ENCODE peak calls at places on chromosomes 4 and X, in four cellular contexts. L is GM12878, Z is K562, D is HL-60. X is an unnamed sample.

GRCh38 chr4:2009651-2010233 is 968 bp upstream of the NELFA start:
- DNase-seq in Z (peak), L (no peak), D (peak), X (no peak)

GRCh38 chr4:73593631-73594241 is 26.5 kb downstream of the RASSF6 start:
- DNase-seq in Z (peak), L (no peak), D (no peak), X (no peak)

GRCh38 chr4:176534566-176534965 is 214.8 kb downstream of the SPCS3 start:
- DNase-seq in D (no peak), Z (no peak), L (no peak), X (no peak)

GRCh38 chrX:77936299-77936698 is 25.8 kb downstream of the ATP7A start:
- DNase-seq in Z (no peak), L (no peak), D (no peak), X (no peak)

GRCh38 chr4:74873545-74874295 is 59.2 kb upstream of the PARM1 start:
- DNase-seq in Z (no peak), D (no peak), L (peak), X (peak)

GRCh38 chr4:41079871-41080565 is 134.3 kb downstream of the APBB2 start:
- DNase-seq in Z (no peak), L (no peak), D (no peak), X (no peak)

GRCh38 chr4:83728191-83728590 is 192.3 kb downstream of the GPAT3 start:
- DNase-seq in Z (no peak), L (no peak), D (no peak), X (no peak)

GRCh38 chrX:121160987-121161386 is 113.6 kb downstream of the GLUD2 start:
- DNase-seq in Z (peak), D (no peak), L (peak), X (no peak)

GRCh38 chr4:1727117-1728031 is 6.1 kb downstream of the TACC3 start:
- DNase-seq in D (peak), L (no peak), Z (no peak), X (no peak)

GRCh38 chr4:55157559-55158277 is 32.3 kb upstream of the KDR start:
- DNase-seq in Z (no peak), L (no peak), D (no peak), X (no peak)

GRCh38 chrX:118025193-118025592 is 91.4 kb downstream of the KLHL13 start:
- DNase-seq in D (no peak), Z (no peak), L (no peak), X (no peak)

GRCh38 chr4:145218251-145218650 is 37.9 kb upstream of the OTUD4 start:
- DNase-seq in Z (no peak), D (no peak), L (peak), X (peak)

GRCh38 chr4:159071178-159071968 is 31.5 kb upstream of the RAPGEF2 start:
- DNase-seq in D (no peak), L (no peak), Z (no peak), X (no peak)

GRCh38 chr4:26859762-26860156 is 882 bp upstream of the STIM2 start:
- DNase-seq in L (no peak), D (no peak), Z (peak), X (no peak)

GRCh38 chr4:124945422-124945821 is 232.9 kb upstream of the ANKRD50 start:
- DNase-seq in L (no peak), Z (no peak), D (no peak), X (no peak)

GRCh38 chrX:47936940-47937317 is 66.9 kb downstream of the ZNF182 start:
- DNase-seq in D (no peak), Z (no peak), L (no peak), X (no peak)

GRCh38 chr4:176343286-176343685 is 23.5 kb downstream of the SPCS3 start:
- DNase-seq in Z (no peak), L (no peak), D (no peak), X (no peak)

GRCh38 chrX:118164138-118164537 is 47.5 kb upstream of the KLHL13 start:
- DNase-seq in Z (no peak), D (no peak), L (no peak), X (no peak)

GRCh38 chr4:115353370-115353769 is 239.9 kb upstream of the NDST4 start:
- DNase-seq in Z (no peak), D (no peak), L (no peak), X (no peak)

GRCh38 chr4:36915717-36916116 is 328.8 kb upstream of the NWD2 start:
- DNase-seq in L (no peak), D (no peak), Z (no peak), X (no peak)

GRCh38 chrX:104334971-104335370 is 80.2 kb upstream of the ESX1 start:
- DNase-seq in L (no peak), D (no peak), Z (no peak), X (no peak)

GRCh38 chrX:106933538-106933961 is 13.3 kb downstream of the CLDN2 start:
- DNase-seq in D (no peak), Z (no peak), L (no peak), X (no peak)

GRCh38 chr4:153792007-153792892 is 3.4 kb upstream of the SFRP2 start:
- DNase-seq in Z (peak), D (peak), L (no peak), X (no peak)

GRCh38 chrX:15358533-15358932 is 23.2 kb upstream of the PIGA start:
- DNase-seq in D (no peak), Z (no peak), L (no peak), X (no peak)

GRCh38 chrX:15359701-15360100 is 24.4 kb upstream of the PIGA start:
- DNase-seq in Z (no peak), L (no peak), D (no peak), X (no peak)

GRCh38 chrX:15350329-15350996 is 15.1 kb upstream of the PIGA start:
- DNase-seq in Z (no peak), D (no peak), L (no peak), X (no peak)

DNA sequence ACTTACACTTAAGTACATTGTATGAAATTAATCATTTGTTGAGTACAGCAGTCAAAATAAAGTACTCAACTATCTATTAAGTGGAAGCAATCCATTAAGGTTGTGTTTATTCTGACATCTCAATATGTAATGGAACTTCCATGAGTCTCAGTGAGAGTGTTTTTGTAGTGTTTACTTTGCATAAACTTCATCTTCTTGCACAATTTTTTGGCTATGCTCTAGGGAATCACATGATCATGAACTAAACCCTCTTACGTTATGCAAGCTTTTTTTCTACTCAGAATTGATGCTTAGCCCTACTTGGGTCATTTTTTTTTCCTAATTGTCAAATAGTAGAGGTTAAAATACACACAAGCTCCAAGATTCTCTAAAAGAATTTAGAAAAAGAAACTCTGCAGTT is 21.1 kb upstream of the PIGA start:
- DNase-seq in D (no peak), Z (no peak), L (no peak), X (no peak)
- TF ChIP-seq POLR2AphosphoS5 in D (no peak), Z (no peak), L (no peak), X (no peak)

GRCh38 chr4:4426511-4427477 is 39.9 kb downstream of the NSG1 start:
- DNase-seq in L (no peak), D (no peak), Z (no peak), X (no peak)
- TF ChIP-seq SPI1 in L (no peak), D (no peak), Z (no peak), X (no peak)

DNA sequence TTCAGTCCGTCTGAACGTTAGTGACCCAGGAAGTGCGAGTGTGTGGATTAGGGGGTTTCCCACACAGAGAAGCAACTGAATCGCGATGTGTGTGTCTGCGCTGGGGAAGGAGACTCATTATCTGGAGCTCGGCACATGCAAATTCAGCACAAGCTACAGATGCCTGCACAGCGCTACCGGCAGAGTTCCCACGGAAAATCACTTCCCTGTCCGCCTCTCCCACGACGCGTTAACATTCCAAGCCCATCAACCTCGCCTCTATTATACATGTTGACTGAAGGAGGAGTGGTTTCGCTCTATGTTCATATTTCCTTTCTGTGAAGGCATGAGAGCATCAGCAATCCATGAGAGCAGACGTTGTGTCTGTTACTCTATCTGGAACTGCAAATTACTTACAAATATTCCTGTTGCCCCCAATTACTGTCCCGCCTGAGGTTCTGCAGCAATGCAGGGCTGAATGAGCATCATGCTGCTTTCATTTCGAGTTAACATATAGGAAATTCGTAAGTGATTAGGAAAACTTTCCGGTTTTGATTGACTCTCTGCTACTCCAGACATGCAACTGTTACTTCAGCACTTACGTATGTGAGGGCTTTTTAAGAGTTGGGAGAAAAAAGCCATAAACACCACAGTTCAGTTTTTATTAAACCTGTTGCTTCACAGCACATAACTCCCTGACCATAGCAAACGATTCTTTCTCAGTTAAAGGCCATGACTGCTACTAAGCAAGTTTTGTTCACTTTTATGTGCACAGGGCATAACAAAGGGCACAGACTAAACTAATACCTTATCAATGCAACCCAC is 15.0 kb upstream of the MTNR1A start:
- DNase-seq in L (no peak), D (no peak), Z (no peak), X (no peak)
- TF ChIP-seq POLR2AphosphoS5 in L (no peak), D (no peak), Z (no peak), X (no peak)

GRCh38 chr4:66577922-66578321 is 907.6 kb upstream of the EPHA5 start:
- DNase-seq in D (no peak), Z (no peak), L (no peak), X (no peak)

GRCh38 chr4:66574145-66574978 is 904.1 kb upstream of the EPHA5 start:
- DNase-seq in Z (no peak), L (no peak), D (no peak), X (no peak)

GRCh38 chr4:66572949-66573348 is 902.7 kb upstream of the EPHA5 start:
- DNase-seq in L (no peak), Z (no peak), D (no peak), X (no peak)

GRCh38 chr4:66571145-66571544 is 900.9 kb upstream of the EPHA5 start:
- DNase-seq in Z (no peak), L (no peak), D (no peak), X (no peak)

GRCh38 chr4:66575024-66575696 is 904.9 kb upstream of the EPHA5 start:
- DNase-seq in L (no peak), D (no peak), Z (no peak), X (no peak)
- TF ChIP-seq SPI1 in L (no peak), D (no peak), Z (no peak), X (no peak)

GRCh38 chr4:82423245-82424054 is 6.8 kb downstream of the HNRNPDL start:
- DNase-seq in L (no peak), D (no peak), Z (no peak), X (no peak)

GRCh38 chr4:82419451-82419850 is 10.8 kb downstream of the HNRNPDL start:
- DNase-seq in Z (no peak), L (no peak), D (no peak), X (no peak)

GRCh38 chr4:82422616-82423015 is 7.6 kb downstream of the HNRNPDL start:
- DNase-seq in Z (no peak), L (no peak), D (no peak), X (no peak)

GRCh38 chr4:82425478-82425877 is 4.8 kb downstream of the HNRNPDL start:
- DNase-seq in L (no peak), D (no peak), Z (no peak), X (no peak)

DNA sequence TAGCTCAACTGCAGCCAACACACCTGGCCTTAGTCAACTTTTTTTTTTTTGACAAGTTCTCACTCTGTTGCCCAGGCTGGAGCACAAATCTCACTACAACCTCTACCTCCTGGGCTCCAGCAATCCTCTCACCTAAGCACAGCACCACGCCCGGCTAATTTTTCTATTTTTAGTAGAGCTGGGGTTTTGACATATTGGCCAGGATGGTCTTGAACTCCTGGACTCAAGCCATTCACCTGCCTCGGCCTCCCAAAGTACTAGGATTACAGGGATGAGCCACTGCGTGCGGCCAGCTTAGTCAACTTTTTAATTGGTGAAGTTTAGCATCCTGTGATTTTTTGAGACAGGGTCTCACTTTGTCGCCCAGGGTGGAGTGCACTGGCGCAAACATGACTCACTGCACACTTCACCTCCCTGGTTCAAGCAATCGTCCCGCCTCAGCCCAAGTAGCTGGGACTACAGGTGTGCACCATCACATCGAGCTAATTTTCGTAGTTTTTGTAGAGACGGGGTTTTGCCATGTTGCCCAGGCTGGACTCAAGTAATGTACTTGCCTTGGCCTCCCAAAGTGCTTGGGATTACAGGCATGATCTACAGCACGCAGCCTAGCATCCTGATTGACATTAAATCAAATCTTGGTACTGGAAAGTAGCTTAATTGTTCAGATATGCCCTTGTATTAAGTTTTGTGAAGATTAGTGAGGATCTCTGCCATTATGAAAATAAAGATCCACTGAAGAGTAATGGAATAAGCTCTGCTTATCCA is 8.3 kb downstream of the HNRNPDL start:
- DNase-seq in D (no peak), L (no peak), Z (no peak), X (no peak)
- TF ChIP-seq POLR2AphosphoS5 in D (peak), L (peak), Z (peak), X (peak)

DNA sequence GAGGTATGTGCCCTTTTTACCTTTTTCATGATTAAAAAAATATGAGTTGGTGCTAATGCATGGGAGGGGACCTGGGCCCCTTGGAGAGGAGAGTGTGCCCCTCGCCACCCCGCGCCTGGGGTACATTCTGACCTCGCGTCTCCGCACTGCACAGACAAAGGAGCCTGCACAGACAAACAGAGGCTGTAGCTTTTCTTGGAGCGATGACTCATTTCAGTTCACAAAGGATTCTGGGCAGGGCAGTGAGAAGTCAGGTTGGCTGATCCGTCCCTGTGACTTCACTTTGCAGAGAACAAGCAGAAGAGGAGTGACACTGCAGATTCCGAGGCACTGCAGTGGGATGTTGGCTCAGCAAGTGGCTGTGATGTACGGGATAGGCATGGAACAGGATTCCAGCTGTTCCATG is 82.9 kb downstream of the STOX2 start:
- DNase-seq in D (peak), L (no peak), Z (peak), X (no peak)
- TF ChIP-seq SPI1 in D (no peak), L (no peak), Z (no peak), X (no peak)

DNA sequence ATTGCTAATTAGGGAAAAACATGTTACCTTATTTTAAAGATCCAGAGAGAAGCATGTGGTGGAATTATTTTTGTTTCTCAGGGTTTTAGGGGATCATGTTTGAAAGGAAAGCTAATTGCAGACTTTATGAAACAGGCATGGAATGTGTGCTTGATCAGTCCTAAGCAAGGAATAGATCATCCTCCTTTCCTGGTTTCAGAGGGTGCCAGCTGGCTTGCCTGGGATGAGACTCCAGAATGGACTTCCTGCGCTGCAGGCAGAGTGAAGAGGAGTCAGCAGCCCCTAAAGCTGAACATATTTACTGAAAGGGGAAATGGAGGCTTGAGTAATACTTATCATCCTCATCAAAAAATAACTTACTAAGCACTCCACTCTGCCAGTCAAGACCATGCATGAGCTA is 13.3 kb downstream of the FGF5 start:
- DNase-seq in D (no peak), Z (no peak), L (no peak), X (no peak)
- TF ChIP-seq POLR2AphosphoS5 in D (no peak), Z (no peak), L (no peak), X (no peak)

DNA sequence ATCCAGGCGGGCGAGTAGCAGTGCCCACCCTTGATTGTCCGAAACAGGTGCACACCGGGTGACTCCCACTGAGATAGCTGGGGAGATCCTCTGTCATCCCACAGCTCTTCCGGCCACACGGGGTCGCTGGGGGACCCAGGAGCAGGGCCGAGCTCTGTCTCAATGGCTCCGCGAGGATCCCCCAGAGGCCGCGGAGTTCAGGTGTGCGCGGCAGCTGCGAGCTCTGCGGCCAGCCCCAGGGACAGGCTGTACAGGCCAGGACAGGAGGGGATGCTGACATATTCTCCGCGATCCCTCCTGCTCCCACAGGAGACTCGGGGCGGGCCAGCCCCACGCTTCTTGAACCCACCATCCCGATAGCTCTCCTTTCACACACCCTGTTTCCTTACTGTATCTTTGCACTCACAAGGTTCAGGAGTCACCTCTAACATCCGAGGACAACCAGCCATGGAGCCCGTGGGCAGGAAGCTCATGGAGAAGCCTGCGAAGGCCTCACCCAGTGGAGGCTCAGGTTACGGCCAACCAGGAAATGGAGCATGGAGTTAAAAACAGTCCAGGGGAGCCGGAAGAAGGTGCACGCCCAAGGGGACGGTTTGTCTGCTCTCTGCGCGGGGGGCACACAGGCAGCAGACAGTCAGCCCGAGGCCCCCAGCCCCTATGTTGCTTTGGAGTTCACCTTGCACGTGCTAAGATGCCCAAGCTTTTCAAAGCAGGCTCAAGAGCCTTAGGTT is 77.9 kb upstream of the AMELX start:
- DNase-seq in Z (no peak), L (no peak), D (no peak), X (no peak)
- TF ChIP-seq SPI1 in Z (no peak), L (no peak), D (no peak), X (no peak)

X was measured in GM12891.